ENCODE peak calls at places on chromosomes 1 and 21, in nine cellular contexts. I is neural crest cell, Z is WTC11, T is nephron progenitor cell, K is GM23338, G is pancreas, P is fibroblast of lung, H is HFFc6, U is adrenal gland. B is an unnamed sample.

GRCh38 chr1:189431437-189431836 is 1046.2 kb downstream of the BRINP3 start:
- DNase-seq in K (no peak), U (no peak), T (no peak), H (no peak), Z (no peak), I (no peak), G (no peak), P (peak), B (no peak)

GRCh38 chr1:43415901-43416300 is 26.2 kb downstream of the SZT2 start:
- DNase-seq in U (no peak), K (no peak), H (no peak), Z (no peak), P (no peak), G (no peak), I (no peak), T (no peak), B (no peak)

GRCh38 chr1:11483581-11484320 is 4.8 kb downstream of the DISP3 start:
- DNase-seq in H (no peak), K (no peak), P (no peak), G (no peak), Z (no peak), T (no peak), U (no peak), I (no peak), B (no peak)

GRCh38 chr1:80153762-80154555 is 1147.4 kb upstream of the ADGRL4 start:
- DNase-seq in U (no peak), G (no peak), Z (peak), K (peak), T (no peak), P (no peak), H (no peak), I (no peak), B (no peak)

GRCh38 chr1:54543729-54544496 is 4.1 kb upstream of the ACOT11 start:
- DNase-seq in U (no peak), P (no peak), G (no peak), I (no peak), Z (no peak), T (no peak), K (no peak), H (peak), B (no peak)

GRCh38 chr1:165173409-165173808 is 183.1 kb downstream of the LMX1A start:
- DNase-seq in U (no peak), T (no peak), H (no peak), Z (no peak), K (no peak), G (no peak), I (no peak), P (no peak), B (no peak)

GRCh38 chr1:47396671-47397196 is 19.4 kb upstream of the FOXE3 start:
- DNase-seq in Z (no peak), T (no peak), U (no peak), K (no peak), I (no peak), H (no peak), G (no peak), P (no peak), B (no peak)

GRCh38 chr1:84936116-84936810 is 43.3 kb upstream of the LPAR3 start:
- DNase-seq in P (peak), T (peak), I (peak), K (peak), U (peak), G (no peak), H (peak), Z (no peak), B (peak)

GRCh38 chr1:214476958-214477870 is 74.2 kb downstream of the PTPN14 start:
- DNase-seq in P (peak), K (no peak), Z (no peak), G (no peak), U (no peak), I (no peak), H (peak), T (no peak), B (no peak)

GRCh38 chr1:181486098-181486420 is 2.7 kb downstream of the CACNA1E start:
- DNase-seq in T (no peak), P (no peak), Z (no peak), K (no peak), H (no peak), U (no peak), I (no peak), G (no peak), B (no peak)
- TF ChIP-seq CTCF in T (peak), P (no peak), Z (no peak), K (peak), H (no peak), U (no peak), I (peak), G (no peak), B (no peak)

GRCh38 chr1:163656367-163656766 is 334.6 kb downstream of the NUF2 start:
- DNase-seq in G (no peak), T (no peak), H (no peak), U (no peak), I (no peak), Z (no peak), P (no peak), K (no peak), B (no peak)
- TF ChIP-seq CTCF in G (no peak), T (no peak), H (no peak), U (no peak), I (no peak), Z (no peak), P (no peak), K (no peak), B (no peak)

DNA sequence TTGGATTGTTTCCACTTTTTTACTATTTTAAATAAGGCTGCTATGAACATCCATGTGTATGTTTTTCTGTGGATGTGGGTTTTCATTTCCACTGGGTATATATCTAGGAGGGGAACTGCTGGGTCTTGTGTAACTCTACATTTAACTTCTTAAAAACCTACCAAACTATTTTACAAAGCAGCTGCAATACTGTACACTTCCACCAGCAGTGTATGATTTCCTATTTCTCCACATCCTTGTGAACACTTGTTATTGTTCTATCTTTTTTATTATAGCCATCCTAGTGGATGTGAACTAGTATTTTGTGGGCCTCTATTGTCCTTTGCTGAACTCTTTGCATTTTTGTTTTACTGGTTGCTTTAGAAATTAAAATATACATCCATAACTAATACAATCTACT is 33.4 kb downstream of the DIPK1A start:
- DNase-seq in K (no peak), I (no peak), U (no peak), G (no peak), H (no peak), T (no peak), P (no peak), Z (no peak), B (no peak)
- TF ChIP-seq CTCF in K (no peak), I (no peak), U (no peak), G (no peak), H (peak), T (no peak), P (peak), Z (no peak), B (no peak)

DNA sequence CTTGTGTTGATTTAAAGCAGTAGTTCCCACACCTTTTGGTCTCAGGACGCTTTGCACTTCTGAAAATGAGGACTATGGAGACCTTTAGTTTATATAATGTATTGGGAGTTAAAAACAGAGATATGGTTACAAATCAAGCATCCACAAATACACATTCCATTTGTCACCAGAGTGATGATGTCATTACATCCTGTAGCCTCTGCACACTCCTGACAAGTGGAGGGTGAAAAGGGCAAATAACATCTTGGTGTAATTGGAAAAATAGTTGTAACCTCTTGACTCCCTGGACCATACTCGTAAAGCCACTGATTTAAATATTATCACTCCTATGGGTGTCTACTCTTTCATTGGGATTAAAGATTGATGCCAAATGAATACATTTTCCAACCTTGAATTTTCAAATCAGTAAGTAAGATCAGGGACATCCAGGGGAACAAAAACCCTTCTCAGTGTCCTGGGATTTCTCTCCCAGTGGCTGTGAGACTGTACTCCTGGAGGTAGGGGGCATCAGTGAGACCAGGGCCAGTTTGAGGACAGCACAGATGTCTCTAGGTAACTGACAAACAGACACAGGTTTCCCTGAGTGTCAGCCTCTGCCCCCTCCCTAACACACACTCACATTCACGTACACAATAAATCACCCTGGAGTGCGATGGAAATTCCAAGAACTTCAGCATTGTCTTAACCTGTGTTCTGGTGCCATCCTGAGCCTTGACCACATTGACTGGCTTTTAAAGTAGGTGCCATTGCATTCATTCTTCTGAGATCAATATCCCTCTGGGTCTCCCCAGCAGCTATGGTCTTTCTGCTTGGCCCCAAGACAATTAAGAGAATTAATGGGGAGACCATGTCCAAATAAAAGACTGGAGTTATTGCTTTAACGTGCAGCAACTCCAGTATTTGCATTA is 63.0 kb downstream of the NR5A2 start:
- DNase-seq in T (no peak), I (no peak), G (no peak), K (peak), H (no peak), U (no peak), P (no peak), Z (peak), B (peak)
- TF ChIP-seq CTCF in T (peak), I (peak), G (no peak), K (peak), H (peak), U (no peak), P (peak), Z (peak), B (peak)

DNA sequence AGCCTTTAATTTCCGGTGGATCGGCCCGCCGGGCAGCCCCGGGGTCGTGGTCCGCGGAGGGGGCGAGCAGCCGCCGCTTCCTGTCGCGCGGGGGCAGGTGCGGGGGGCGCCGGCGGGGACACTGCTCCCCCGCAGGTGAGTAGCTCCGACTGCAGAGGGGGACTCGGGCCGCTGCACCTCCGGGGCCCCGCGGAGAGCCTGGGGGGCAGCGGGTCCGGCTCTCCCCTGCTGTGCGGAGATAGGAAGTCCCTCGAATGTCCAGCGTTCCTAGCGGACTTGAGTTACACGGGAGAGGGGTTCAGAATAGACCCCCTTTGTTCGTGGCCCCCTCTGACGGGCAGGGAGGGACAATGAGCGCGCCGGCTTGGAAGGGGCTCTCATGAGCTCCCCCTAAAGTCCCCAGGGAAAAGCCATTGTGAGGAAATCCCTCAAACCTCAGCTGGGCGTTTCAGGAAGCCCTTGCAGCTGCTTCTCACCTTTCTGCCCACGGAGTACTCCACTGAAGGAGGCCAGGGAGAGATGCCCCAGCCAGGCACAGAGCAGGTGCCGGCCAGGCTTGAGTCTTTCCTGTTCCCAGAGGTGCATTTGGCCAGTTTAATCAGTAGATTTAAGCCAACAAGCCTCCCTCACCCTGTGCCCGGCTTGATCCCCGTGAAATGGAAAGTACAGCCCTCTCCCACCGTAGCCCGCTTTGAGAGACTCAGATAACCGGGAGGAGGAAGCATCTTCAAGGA is 925 bp downstream of the PDE9A start:
- DNase-seq in K (peak), U (no peak), P (no peak), G (no peak), I (peak), H (no peak), T (peak), Z (no peak), B (peak)
- TF ChIP-seq CTCF in K (peak), U (no peak), P (no peak), G (no peak), I (peak), H (no peak), T (no peak), Z (no peak), B (no peak)

GRCh38 chr1:245858683-245859509 is 648.2 kb downstream of the SMYD3 start:
- DNase-seq in I (no peak), P (peak), U (no peak), Z (no peak), K (no peak), G (no peak), H (no peak), T (no peak), B (no peak)
- TF ChIP-seq CTCF in I (peak), P (peak), U (no peak), Z (no peak), K (peak), G (no peak), H (peak), T (no peak), B (no peak)

DNA sequence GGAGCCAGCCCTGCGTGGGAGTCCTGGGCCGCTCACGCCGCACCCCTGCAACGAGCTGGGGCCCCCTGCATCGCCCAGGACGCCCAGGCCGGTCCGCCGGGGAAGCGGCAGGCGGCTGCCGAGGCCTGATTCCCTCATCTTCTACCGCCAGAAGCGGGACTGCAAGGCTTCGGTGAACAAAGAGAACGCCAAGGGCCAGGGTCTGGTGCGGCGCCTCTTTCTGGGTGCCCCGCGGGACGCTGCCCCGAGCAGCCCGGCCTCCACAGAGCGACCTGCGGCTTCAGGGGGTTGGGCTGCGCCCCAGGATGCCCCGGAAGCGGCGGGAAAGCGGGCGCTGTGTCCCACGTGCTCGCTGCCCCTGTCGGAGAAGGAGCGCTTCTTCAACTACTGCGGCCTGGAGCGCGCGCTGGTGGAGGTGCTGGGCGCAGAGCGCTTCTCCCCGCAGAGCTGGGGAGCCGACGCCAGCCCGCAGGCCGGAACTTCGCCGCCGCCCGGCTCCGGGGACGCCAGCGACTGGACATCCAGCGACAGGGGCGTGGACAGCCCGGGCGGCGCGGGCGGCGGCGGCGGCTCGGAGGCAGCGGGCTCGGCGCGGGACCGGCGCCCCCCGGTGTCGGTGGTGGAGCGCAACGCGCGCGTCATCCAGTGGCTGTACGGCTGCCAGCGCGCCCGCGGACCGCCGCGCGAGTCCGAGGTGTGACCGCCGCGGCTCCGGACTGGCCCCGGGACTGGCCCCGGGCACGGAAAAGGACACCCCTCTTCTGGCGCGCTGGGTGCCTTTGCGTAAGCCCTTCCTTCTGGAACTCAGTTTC is 2.7 kb downstream of the FAM110D start:
- DNase-seq in G (peak), Z (peak), U (peak), K (peak), P (peak), H (no peak), T (peak), I (peak), B (peak)
- TF ChIP-seq CTCF in G (no peak), Z (no peak), U (no peak), K (peak), P (no peak), H (peak), T (no peak), I (peak), B (peak)

DNA sequence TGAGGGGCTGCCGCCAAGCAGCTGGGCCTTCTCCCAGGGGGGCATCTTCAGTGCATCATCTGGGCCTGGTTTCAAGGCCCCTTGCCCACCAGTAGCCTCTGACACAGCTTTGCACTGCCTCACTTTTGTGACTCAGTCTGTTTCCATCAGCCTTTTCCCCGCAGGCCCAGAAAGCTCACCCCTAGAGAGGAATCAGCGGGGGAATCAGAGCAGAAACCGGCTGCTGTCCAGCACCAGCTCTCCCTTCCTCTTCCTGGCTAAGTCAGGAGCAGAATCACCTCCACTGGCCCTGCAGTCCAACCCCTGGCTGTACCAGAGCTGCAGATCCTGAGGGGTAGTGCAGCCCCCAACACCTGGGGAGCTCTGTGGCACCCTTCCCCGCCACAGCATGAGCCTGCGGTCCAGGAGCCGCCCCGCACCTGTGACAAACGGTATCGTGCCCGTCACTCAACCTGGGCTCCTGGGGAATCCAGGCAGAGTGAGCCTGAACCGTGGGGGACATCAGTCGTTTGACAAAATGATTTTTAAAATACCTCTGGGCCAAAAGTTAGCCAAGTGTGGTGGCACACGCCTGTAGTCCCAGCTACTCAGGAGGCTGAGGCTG is 83.3 kb upstream of the TMEM51 start:
- DNase-seq in P (no peak), U (no peak), Z (no peak), G (no peak), H (no peak), I (no peak), K (no peak), T (no peak), B (no peak)
- TF ChIP-seq CTCF in P (no peak), U (no peak), Z (no peak), G (no peak), H (no peak), I (no peak), K (no peak), T (no peak), B (no peak)

DNA sequence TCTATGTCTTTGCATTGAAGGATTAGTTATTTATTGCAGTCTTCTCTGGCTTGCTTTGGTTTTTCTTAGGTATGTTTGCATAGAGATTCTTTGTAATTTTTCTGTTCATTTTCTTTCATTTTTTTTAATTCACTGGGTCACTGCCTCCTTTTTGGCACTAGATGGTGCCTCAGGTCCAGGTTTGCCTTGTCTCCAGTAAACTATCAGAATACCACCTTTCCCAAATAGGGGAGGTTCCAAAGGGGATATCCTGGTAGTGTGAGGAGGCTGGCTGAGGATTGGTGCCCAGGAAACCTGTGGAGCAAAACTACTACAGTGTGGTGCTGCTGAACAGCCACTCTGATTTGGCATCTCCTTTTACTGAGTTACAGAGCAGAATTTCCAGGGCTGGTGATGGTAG is 257.1 kb downstream of the KCTD3 start:
- DNase-seq in G (no peak), I (no peak), U (no peak), T (no peak), P (peak), H (no peak), K (peak), Z (peak), B (peak)
- TF ChIP-seq CTCF in G (no peak), I (peak), U (no peak), T (no peak), P (peak), H (peak), K (peak), Z (peak), B (peak)

B was measured in endothelial cell.